ENCODE peak calls at places on chromosome X, in five cellular contexts. O, S, C, Y and R are unnamed samples.
A peak's percentile ranks its signal among the peaks of the same experiment; 100 is the strongest.

GRCh38 chrX:40908857-40909475 is 173.6 kb upstream of the MED14 start:
- DNase-seq in O (no peak), S (no peak), C (no peak), Y (no peak), R (no peak)

GRCh38 chrX:115689931-115690330 is 129.0 kb downstream of the PLS3 start:
- DNase-seq in O (no peak), S (no peak), C (no peak), Y (no peak), R (no peak)

GRCh38 chrX:10660171-10660570 is 39.8 kb upstream of the MID1 start:
- DNase-seq in O (no peak), S (no peak), C (no peak), Y (no peak), R (no peak)

GRCh38 chrX:137425273-137425902 is 140.5 kb upstream of the ZIC3 start:
- DNase-seq in O (no peak), S (no peak), C (no peak), Y (no peak), R (no peak)

GRCh38 chrX:13029341-13029740 is 15.1 kb downstream of the FAM9C start:
- DNase-seq in O (peak; percentile 30), S (peak; percentile 71), C (peak; percentile 87), Y (no peak), R (no peak)

GRCh38 chrX:120428309-120428708 is 40.8 kb downstream of the LAMP2 start:
- DNase-seq in O (no peak), S (no peak), C (no peak), Y (peak; percentile 27), R (no peak)

GRCh38 chrX:154325541-154325940 is 29.9 kb downstream of the TKTL1 start:
- DNase-seq in O (no peak), S (no peak), C (no peak), Y (no peak), R (no peak)

GRCh38 chrX:18291006-18291545 is 63.4 kb downstream of the SCML2 start:
- DNase-seq in O (no peak), S (no peak), C (no peak), Y (no peak), R (no peak)

GRCh38 chrX:123830309-123830708 is 29.5 kb upstream of the XIAP start:
- DNase-seq in O (no peak), S (peak; percentile 36), C (peak; percentile 88), Y (peak; percentile 91), R (no peak)

GRCh38 chrX:71873459-71873833 is 37.2 kb upstream of the NHSL2 start:
- DNase-seq in O (no peak), S (no peak), C (no peak), Y (no peak), R (no peak)

GRCh38 chrX:47206316-47206715 is 12.2 kb upstream of the CDK16 start:
- DNase-seq in O (no peak), S (no peak), C (no peak), Y (no peak), R (no peak)

GRCh38 chrX:72094894-72095293 is 36.8 kb downstream of the RTL5 start:
- DNase-seq in O (no peak), S (peak; percentile 44), C (no peak), Y (peak; percentile 25), R (peak; percentile 69)

GRCh38 chrX:133005038-133005437 is 46.6 kb upstream of the HS6ST2 start:
- DNase-seq in O (no peak), S (no peak), C (no peak), Y (no peak), R (no peak)

GRCh38 chrX:103782640-103783039 is 6.0 kb downstream of the PLP1 start:
- DNase-seq in O (no peak), S (no peak), C (no peak), Y (no peak), R (no peak)

GRCh38 chrX:152861116-152861515 is 30.3 kb downstream of the NSDHL start:
- DNase-seq in O (no peak), S (no peak), C (no peak), Y (no peak), R (no peak)

GRCh38 chrX:106698693-106699092 is 27.8 kb upstream of the RNF128 start:
- DNase-seq in O (no peak), S (no peak), C (no peak), Y (no peak), R (no peak)

GRCh38 chrX:45850197-45850774 is 649.6 kb upstream of the DIPK2B start:
- DNase-seq in O (no peak), S (no peak), C (peak; percentile 48), Y (peak; percentile 13), R (peak; percentile 21)

GRCh38 chrX:28946846-28947245 is 359.6 kb downstream of the IL1RAPL1 start:
- DNase-seq in O (no peak), S (no peak), C (no peak), Y (no peak), R (no peak)

GRCh38 chrX:119570351-119570835 is 4.0 kb upstream of the UBE2A start:
- DNase-seq in O (no peak), S (no peak), C (no peak), Y (no peak), R (no peak)

GRCh38 chrX:14616876-14617275 is 87.5 kb downstream of the GLRA2 start:
- DNase-seq in O (no peak), S (no peak), C (no peak), Y (no peak), R (no peak)

GRCh38 chrX:149830192-149830873 is 48.6 kb downstream of the MAGEA9 start:
- DNase-seq in O (no peak), S (no peak), C (no peak), Y (no peak), R (peak; percentile 20)

GRCh38 chrX:16807976-16808542 is 21.8 kb downstream of the TXLNG start:
- DNase-seq in O (no peak), S (no peak), C (peak; percentile 61), Y (peak; percentile 82), R (no peak)

GRCh38 chrX:31845003-31845402 is 773.2 kb upstream of the FTHL17 start:
- DNase-seq in O (no peak), S (no peak), C (no peak), Y (no peak), R (no peak)

GRCh38 chrX:13428055-13428786 is 108.4 kb upstream of the ATXN3L start:
- DNase-seq in O (no peak), S (no peak), C (peak; percentile 86), Y (no peak), R (no peak)

GRCh38 chrX:21958888-21959287 is 18.4 kb downstream of the SMS start:
- DNase-seq in O (no peak), S (no peak), C (no peak), Y (no peak), R (no peak)

GRCh38 chrX:63812826-63813225 is 27.8 kb upstream of the ARHGEF9 start:
- DNase-seq in O (no peak), S (no peak), C (no peak), Y (no peak), R (no peak)

GRCh38 chrX:16870861-16871584 is 861 bp upstream of the RBBP7 start:
- DNase-seq in O (peak; percentile 77), S (peak; percentile 31), C (no peak), Y (no peak), R (no peak)

GRCh38 chrX:40261955-40262596 is 164.3 kb upstream of the BCOR start:
- DNase-seq in O (no peak), S (no peak), C (no peak), Y (no peak), R (no peak)

GRCh38 chrX:35115205-35115604 is 172.6 kb downstream of the FAM47B start:
- DNase-seq in O (no peak), S (no peak), C (no peak), Y (no peak), R (no peak)

GRCh38 chrX:51144828-51145442 is 187.7 kb upstream of the NUDT10 start:
- DNase-seq in O (no peak), S (no peak), C (peak; percentile 40), Y (peak; percentile 17), R (peak; percentile 11)

GRCh38 chrX:95703696-95704095 is 980.9 kb upstream of the DIAPH2 start:
- DNase-seq in O (no peak), S (no peak), C (no peak), Y (no peak), R (no peak)
- H3K27ac ChIP-seq in O (no peak overlapping the region), S (no peak overlapping the region), C (no peak overlapping the region), Y (no peak overlapping the region), R (no peak overlapping the region)

DNA sequence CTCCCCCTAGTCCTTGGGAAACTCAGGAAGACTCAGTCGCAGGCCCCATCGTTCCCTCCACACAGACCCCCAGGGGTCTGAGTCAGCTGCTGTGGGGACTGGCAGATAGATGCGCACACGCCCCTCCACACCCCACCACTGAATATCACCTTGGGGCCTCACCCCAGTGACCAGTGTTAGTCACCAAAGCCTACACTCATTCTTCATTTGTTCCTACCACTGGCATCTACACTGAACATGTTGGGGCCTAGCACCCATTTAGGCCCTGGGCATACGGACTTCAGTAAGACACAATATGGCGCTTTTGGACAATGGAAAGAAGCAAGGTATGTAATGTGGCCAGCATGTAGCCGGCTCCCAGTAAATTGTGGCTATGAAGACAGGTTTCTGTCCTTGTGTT is 154.1 kb upstream of the PJA1 start:
- DNase-seq in O (no peak), S (peak; percentile 15), C (no peak), Y (no peak), R (no peak)
- H3K27ac ChIP-seq in O (no peak overlapping the region), S (no peak overlapping the region), C (no peak overlapping the region), Y (no peak overlapping the region), R (no peak overlapping the region)

DNA sequence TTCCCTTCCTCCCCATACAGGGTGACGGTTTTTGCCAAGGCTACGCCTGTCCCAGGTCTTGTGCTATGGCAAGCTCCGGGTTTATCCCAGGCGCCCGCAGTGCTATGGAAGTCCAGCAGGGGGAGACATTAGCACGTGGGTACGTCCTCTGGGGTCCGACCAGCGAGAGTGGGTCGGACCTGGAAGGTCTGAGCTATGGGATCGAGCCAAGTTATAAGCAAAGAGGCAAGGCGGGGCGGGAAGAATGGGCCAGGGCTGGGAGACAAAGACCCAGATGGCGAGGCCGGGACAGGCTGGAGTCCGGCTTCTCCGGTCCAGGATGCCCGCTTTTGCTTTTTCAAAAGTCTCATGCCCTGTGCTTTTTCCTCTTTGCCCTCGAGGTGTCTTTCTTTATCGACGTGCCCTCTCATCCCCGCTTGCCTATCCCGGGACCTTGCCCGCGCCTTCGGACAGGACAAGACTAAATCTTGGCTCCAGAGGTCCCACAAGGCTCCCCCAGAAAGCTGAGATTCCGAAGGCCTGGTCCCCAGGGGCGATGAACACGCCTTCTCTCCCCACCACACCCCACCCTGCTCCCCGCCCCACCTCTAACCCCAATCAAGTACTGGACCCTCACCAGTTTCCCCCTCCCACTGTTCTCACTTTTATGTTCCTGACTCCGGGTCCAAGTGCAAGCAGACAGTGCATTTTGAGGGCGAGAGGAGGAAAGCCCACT is 816 bp upstream of the EFNB1 start:
- DNase-seq in O (peak; percentile 93), S (peak; percentile 86), C (peak; percentile 79), Y (peak; percentile 72), R (peak; percentile 66)
- H3K27ac ChIP-seq in O (no peak overlapping the region), S (peak overlapping the region; percentile 83), C (peak overlapping the region; percentile 82), Y (peak overlapping the region; percentile 53), R (no peak overlapping the region)

DNA sequence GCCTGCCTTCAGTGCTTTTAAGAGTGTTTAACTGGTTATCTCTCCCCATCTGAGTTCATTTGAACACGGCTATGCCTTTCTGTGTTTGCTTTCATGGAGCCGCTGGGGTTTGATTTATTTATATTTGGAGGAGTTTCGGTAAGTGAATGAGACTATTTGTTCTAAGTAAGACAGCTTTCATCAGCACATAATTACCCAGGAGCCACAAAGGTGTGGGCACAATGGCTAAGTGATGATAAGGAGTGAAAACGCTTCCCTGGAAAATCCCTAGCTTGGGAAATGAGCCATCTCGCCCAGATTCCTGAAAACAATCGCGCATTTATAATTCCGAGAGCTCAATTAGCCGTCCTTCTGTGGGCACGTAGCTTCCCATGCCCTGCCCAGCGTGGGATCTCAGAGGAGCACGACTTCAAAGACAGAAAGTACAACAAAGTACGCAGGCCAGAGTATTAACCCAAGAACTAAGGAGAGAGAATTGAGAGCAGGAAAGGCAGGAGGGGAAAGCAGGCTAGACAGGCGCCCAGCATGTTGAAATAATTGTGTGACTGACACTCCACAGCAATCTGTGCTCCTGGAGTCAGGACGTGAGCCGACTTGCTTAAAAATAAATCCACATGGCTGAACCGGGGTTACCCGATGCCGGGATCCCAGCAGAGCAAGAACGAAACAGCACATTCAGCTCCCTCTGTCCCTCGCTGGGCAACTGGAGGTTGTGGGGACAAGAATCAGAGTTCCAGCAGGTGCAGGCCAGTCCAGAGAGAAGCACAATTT is 99.0 kb downstream of the DHRSX start:
- DNase-seq in O (no peak), S (peak; percentile 57), C (no peak), Y (no peak), R (no peak)
- H3K27ac ChIP-seq in O (peak overlapping the region; percentile 13), S (peak overlapping the region; percentile 79), C (no peak overlapping the region), Y (peak overlapping the region; percentile 86), R (no peak overlapping the region)